ENCODE peak calls at places on chromosomes 6 and 20, in seven cellular contexts. B is ovary, A is spleen, N is stomach, V is sigmoid colon, K is HCT116, W is uterus. E is an unnamed sample.

GRCh38 chr6:105120570-105120969 is 59.2 kb downstream of the POPDC3 start:
- DNase-seq in B (no peak), W (no peak), K (no peak), V (no peak), A (no peak), N (no peak), E (no peak)

GRCh38 chr6:6591778-6592388 is 3.4 kb downstream of the LY86 start:
- DNase-seq in B (no peak), A (no peak), K (no peak), W (no peak), N (no peak), V (no peak), E (peak)

GRCh38 chr20:22509090-22509938 is 75.1 kb downstream of the FOXA2 start:
- DNase-seq in K (no peak), A (no peak), W (no peak), B (no peak), V (no peak), N (no peak), E (no peak)

GRCh38 chr20:41509801-41510200 is 108.4 kb downstream of the CHD6 start:
- DNase-seq in W (no peak), K (no peak), B (peak), V (peak), N (no peak), A (no peak), E (peak)

GRCh38 chr20:61169870-61170269 is 82.2 kb upstream of the CDH4 start:
- DNase-seq in K (no peak), W (no peak), V (no peak), B (no peak), A (no peak), N (no peak), E (no peak)

GRCh38 chr6:43838276-43839036 is 68.4 kb downstream of the VEGFA start:
- DNase-seq in A (peak), W (no peak), K (peak), B (no peak), N (peak), V (peak), E (peak)

GRCh38 chr6:160069050-160069454 is 52.6 kb upstream of the SLC22A1 start:
- DNase-seq in V (peak), N (no peak), B (no peak), K (no peak), A (no peak), W (no peak), E (peak)

GRCh38 chr20:39070484-39071231 is 108.5 kb downstream of the DHX35 start:
- DNase-seq in N (no peak), B (no peak), A (no peak), W (no peak), K (peak), V (no peak), E (no peak)

GRCh38 chr6:2819115-2819514 is 22.5 kb downstream of the SERPINB1 start:
- DNase-seq in N (no peak), V (no peak), B (no peak), K (no peak), W (no peak), A (no peak), E (no peak)

GRCh38 chr6:49949062-49949461 is 14.9 kb downstream of the DEFB114 start:
- DNase-seq in A (no peak), N (no peak), V (no peak), W (no peak), K (no peak), B (no peak), E (no peak)

GRCh38 chr6:9131616-9132015 is 696.3 kb upstream of the SLC35B3 start:
- DNase-seq in B (no peak), A (no peak), W (no peak), N (peak), K (no peak), V (no peak), E (peak)

GRCh38 chr6:112113371-112113770 is 26.0 kb downstream of the FAM229B start:
- DNase-seq in V (no peak), B (no peak), A (no peak), K (no peak), W (no peak), N (no peak), E (no peak)

GRCh38 chr6:39263299-39264037 is 34.2 kb upstream of the KCNK5 start:
- DNase-seq in B (no peak), K (no peak), V (no peak), A (no peak), W (no peak), N (no peak), E (no peak)

GRCh38 chr20:45629496-45630100 is at the start of gene WFDC10A:
- DNase-seq in W (no peak), K (peak), B (no peak), N (peak), V (no peak), A (no peak), E (peak)

GRCh38 chr6:68834561-68834960 is 199.5 kb downstream of the ADGRB3 start:
- DNase-seq in B (no peak), W (no peak), N (no peak), V (no peak), K (no peak), A (no peak), E (no peak)

GRCh38 chr6:141610741-141611140 is 522.0 kb upstream of the GJE1 start:
- DNase-seq in V (no peak), N (no peak), W (no peak), B (no peak), A (no peak), K (peak), E (no peak)

GRCh38 chr6:43644940-43645612 is at the start of gene RSPH9:
- DNase-seq in A (peak), N (peak), B (peak), W (peak), V (peak), K (no peak), E (peak)

GRCh38 chr6:85569323-85569722 is 24.3 kb downstream of the SNX14 start:
- DNase-seq in B (no peak), K (no peak), A (no peak), W (no peak), V (no peak), N (no peak), E (no peak)

GRCh38 chr6:90197854-90198496 is 98.7 kb downstream of the BACH2 start:
- DNase-seq in N (no peak), B (no peak), W (no peak), A (no peak), K (no peak), V (peak), E (no peak)

GRCh38 chr20:51190783-51191180 is 167.9 kb upstream of the KCNG1 start:
- DNase-seq in A (no peak), N (no peak), B (no peak), V (no peak), W (no peak), K (no peak), E (no peak)

GRCh38 chr6:24925661-24926060 is 10.1 kb downstream of the RIPOR2 start:
- DNase-seq in V (no peak), K (no peak), A (no peak), W (no peak), N (no peak), B (no peak), E (no peak)

GRCh38 chr6:73644941-73645591 is 8.7 kb downstream of the SLC17A5 start:
- DNase-seq in W (no peak), B (no peak), A (no peak), N (no peak), K (no peak), V (no peak), E (no peak)

GRCh38 chr6:39310542-39310941 is 3.7 kb downstream of the KCNK17 start:
- DNase-seq in V (no peak), W (no peak), B (no peak), K (no peak), N (no peak), A (no peak), E (no peak)

GRCh38 chr6:68122032-68122431 is 513.0 kb upstream of the ADGRB3 start:
- DNase-seq in V (no peak), N (no peak), A (no peak), B (no peak), W (no peak), K (no peak), E (no peak)

GRCh38 chr6:7910654-7911344 is at the start of gene TXNDC5:
- DNase-seq in B (peak), V (peak), W (peak), A (peak), N (peak), K (no peak), E (peak)

GRCh38 chr20:1656844-1657243 is 735 bp downstream of the SIRPG start:
- DNase-seq in K (no peak), V (no peak), N (no peak), A (no peak), B (no peak), W (no peak), E (no peak)

GRCh38 chr20:37319120-37319717 is 26.7 kb upstream of the SRC start:
- DNase-seq in W (no peak), A (no peak), V (no peak), N (no peak), K (no peak), B (no peak), E (no peak)

GRCh38 chr6:132813173-132813856 is 1.1 kb upstream of the RPS12 start:
- DNase-seq in B (peak), W (peak), V (peak), K (no peak), A (peak), N (no peak), E (peak)

GRCh38 chr6:134875367-134875766 is 74.5 kb downstream of the ALDH8A1 start:
- DNase-seq in W (no peak), N (no peak), B (no peak), V (no peak), A (no peak), K (no peak), E (no peak)

GRCh38 chr6:63527658-63528514 is 44.4 kb upstream of the LOC128125822 start:
- DNase-seq in K (peak), A (no peak), V (peak), B (no peak), W (peak), N (peak), E (peak)

GRCh38 chr6:39956951-39957350 is 22.7 kb upstream of the MOCS1 start:
- DNase-seq in K (no peak), B (no peak), A (no peak), W (no peak), N (no peak), V (no peak), E (no peak)

GRCh38 chr20:6704132-6704861 is 63.2 kb upstream of the BMP2 start:
- DNase-seq in A (no peak), W (no peak), N (peak), K (no peak), V (no peak), B (no peak), E (peak)

GRCh38 chr6:130233332-130233731 is 10.6 kb upstream of the SAMD3 start:
- DNase-seq in W (no peak), A (no peak), V (no peak), B (no peak), N (no peak), K (no peak), E (no peak)

GRCh38 chr6:34743625-34744293 is 13.5 kb upstream of the SNRPC start:
- DNase-seq in N (no peak), K (no peak), W (no peak), B (no peak), V (no peak), A (no peak), E (no peak)

GRCh38 chr20:58133020-58133419 is 95.4 kb downstream of the ANKRD60 start:
- DNase-seq in V (no peak), B (no peak), K (no peak), N (no peak), W (no peak), A (no peak), E (no peak)

GRCh38 chr6:138638626-138639025 is 134.9 kb upstream of the CCDC28A start:
- DNase-seq in N (no peak), B (no peak), W (no peak), V (no peak), K (no peak), A (no peak), E (no peak)

GRCh38 chr6:117409420-117409819 is 16.3 kb downstream of the ROS1 start:
- DNase-seq in B (no peak), K (no peak), A (no peak), V (no peak), N (no peak), W (no peak), E (no peak)

GRCh38 chr20:2137552-2138201 is 36.0 kb downstream of the STK35 start:
- DNase-seq in N (no peak), V (no peak), W (no peak), A (peak), K (no peak), B (no peak), E (no peak)

GRCh38 chr20:54622338-54623280 is 147.2 kb downstream of the DOK5 start:
- DNase-seq in N (peak), V (no peak), A (no peak), B (no peak), K (no peak), W (no peak), E (no peak)

GRCh38 chr6:169809386-169809785 is 58.0 kb downstream of the ERMARD start:
- DNase-seq in B (no peak), V (no peak), K (no peak), W (no peak), A (no peak), N (no peak), E (no peak)
- TF ChIP-seq POLR2A in B (no peak), V (no peak), K (no peak), W (no peak), A (no peak), N (no peak), E (no peak)

DNA sequence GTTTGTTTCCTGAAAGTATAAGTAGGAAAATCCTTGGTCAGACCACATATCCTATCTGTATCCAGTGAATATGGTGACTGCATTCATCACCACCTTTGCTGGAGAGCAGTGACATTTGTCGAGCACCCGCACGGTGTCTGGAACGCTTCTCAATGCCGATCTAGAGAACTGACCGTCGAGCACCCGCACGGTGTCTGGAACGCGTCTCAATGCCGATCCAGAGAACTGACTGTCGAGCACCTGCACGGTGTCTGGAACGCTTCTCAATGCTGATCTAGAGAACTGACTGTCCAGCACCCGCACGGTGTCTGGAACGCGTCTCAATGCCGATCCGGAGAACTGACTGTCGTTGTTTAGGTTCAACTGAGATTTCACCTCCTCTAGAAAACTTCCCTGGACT is 67.8 kb downstream of the HUS1B start:
- DNase-seq in B (no peak), K (no peak), V (no peak), N (no peak), W (no peak), A (no peak), E (no peak)
- TF ChIP-seq POLR2A in B (no peak), K (no peak), V (no peak), N (no peak), W (no peak), A (no peak), E (no peak)

GRCh38 chr20:25254986-25255680 is 7.2 kb downstream of the PYGB start:
- DNase-seq in A (no peak), K (no peak), B (no peak), N (peak), W (no peak), V (no peak), E (peak)
- TF ChIP-seq POLR2A in A (no peak), K (no peak), B (no peak), N (no peak), W (no peak), V (no peak), E (peak)

DNA sequence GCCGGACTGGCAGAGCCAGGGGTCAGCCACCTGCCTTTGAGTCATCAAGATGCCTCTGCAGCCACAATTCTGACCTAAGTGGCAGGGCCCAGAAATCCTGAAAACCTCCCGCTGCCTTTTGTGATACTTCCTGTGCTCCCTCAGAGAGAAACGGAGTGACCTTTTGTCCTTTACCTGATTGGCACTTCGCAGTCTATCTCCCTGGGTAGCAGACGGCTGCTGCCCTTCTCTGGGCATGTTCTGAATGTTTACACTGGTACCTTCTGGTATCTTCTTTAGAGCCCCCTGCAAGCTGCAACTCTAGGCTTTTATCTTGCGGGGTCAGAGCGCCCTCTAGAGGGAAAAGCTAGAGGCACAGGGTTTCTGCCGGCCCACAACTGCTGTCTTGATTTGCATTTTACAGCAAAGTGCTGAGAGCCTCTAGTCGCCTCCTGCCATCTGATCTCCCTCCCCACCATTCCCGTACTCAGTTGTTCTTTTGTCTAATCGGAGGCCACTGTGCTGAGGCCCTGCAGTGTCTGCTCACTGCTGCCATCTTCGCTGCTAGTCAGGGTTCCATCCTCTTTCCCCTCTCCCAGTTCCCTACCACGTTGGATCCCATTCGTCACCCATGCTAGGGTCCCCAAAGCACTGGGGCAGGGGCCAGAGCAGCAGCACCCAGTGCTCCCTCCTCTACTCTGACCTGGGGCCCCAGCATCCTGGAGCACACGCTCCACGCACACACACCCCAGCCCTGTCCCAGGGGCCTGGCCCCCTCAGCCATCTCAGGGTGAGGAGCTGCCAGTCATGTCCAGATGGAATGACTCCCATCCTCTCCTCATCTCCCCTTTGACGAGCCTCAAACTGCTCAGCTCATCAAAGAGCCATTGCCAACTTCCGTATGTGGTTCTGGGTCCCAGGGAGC is 26.7 kb downstream of the SPATA2 start:
- DNase-seq in W (peak), B (no peak), N (peak), A (peak), V (peak), K (peak), E (peak)
- TF ChIP-seq POLR2A in W (no peak), B (no peak), N (no peak), A (no peak), V (no peak), K (no peak), E (no peak)

DNA sequence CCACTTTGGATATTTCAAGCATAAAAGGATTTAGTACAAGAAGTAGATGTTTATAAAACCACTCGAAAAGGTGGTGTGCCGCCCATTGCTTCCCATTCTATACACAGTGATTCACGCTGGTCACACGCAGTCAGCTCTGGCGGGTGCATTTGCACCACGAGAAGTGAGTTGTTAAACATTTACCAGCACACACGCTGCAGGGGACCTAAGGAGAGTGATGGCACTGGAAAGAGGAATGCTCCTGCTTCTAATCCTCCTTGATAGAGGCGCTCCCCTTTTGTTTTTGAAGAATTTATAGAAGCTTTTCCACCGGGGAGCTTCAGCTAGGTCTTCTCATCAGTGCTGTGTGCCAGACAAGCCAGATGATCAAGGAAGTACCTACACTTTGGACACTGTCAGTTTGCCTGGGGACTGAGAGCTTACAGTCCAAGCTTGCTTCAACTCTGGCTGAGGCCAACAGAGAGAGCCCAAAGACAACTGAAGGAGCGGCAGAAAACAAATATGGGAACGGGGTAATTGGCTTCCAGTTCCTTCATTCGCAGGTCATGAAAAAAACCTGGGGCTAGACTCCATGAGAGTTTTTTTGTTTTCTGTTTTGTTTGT is 31.2 kb downstream of the MUC22 start:
- DNase-seq in V (no peak), K (no peak), W (no peak), N (peak), B (no peak), A (no peak), E (no peak)
- TF ChIP-seq POLR2A in V (no peak), K (no peak), W (no peak), N (no peak), B (no peak), A (no peak), E (no peak)

GRCh38 chr6:128302942-128303341 is 217.5 kb downstream of the PTPRK start:
- DNase-seq in A (no peak), V (no peak), N (no peak), B (no peak), W (no peak), K (no peak), E (no peak)
- TF ChIP-seq POLR2A in A (no peak), V (no peak), N (no peak), B (no peak), W (no peak), K (no peak), E (no peak)

GRCh38 chr6:15504040-15504491 is 158.8 kb downstream of the DTNBP1 start:
- DNase-seq in N (no peak), B (peak), A (peak), V (peak), W (peak), K (no peak), E (peak)
- TF ChIP-seq POLR2A in N (no peak), B (no peak), A (no peak), V (no peak), W (no peak), K (no peak), E (no peak)

GRCh38 chr6:30163090-30163917 is at the start of gene TRIM15:
- DNase-seq in A (no peak), W (no peak), V (no peak), B (no peak), K (peak), N (no peak), E (peak)
- TF ChIP-seq POLR2A in A (no peak), W (no peak), V (peak), B (no peak), K (no peak), N (no peak), E (peak)

E was measured in transverse colon.